ENCODE peak calls at places on chromosome 11, in six cellular contexts. Z is cardiac muscle cell; D is kidney tubule cell; E is stimulated activated CD4-positive, alpha-beta T cell treated with anti-CD3 and anti-CD28 coated beads, Interleukin-15, amount 100 ng/mL, for 1 hour; N is BE2C; S is activated naive CD8-positive, alpha-beta T cell treated with anti-CD3 and anti-CD28 coated beads, Interleukin-2, amount 50 U/mL, for 24 hours. U is an unnamed sample.

GRCh38 chr11:128965485-128965884 is 22.8 kb upstream of the TP53AIP1 start:
- DNase-seq in Z (no peak), D (no peak), E (no peak), N (no peak), S (no peak), U (no peak)

GRCh38 chr11:17686185-17686980 is 33.0 kb upstream of the MYOD1 start:
- DNase-seq in Z (no peak), D (no peak), E (no peak), N (peak; percentile 81), S (no peak), U (no peak)

GRCh38 chr11:2652362-2652761 is 47.4 kb downstream of the KCNQ1OT1 start:
- DNase-seq in Z (no peak), D (no peak), E (no peak), N (no peak), S (no peak), U (no peak)

GRCh38 chr11:107538239-107538638 is 27.3 kb downstream of the ALKBH8 start:
- DNase-seq in Z (no peak), D (no peak), E (no peak), N (no peak), S (no peak), U (no peak)

GRCh38 chr11:45654242-45654641 is 11.2 kb downstream of the CHST1 start:
- DNase-seq in Z (no peak), D (no peak), E (no peak), N (no peak), S (no peak), U (no peak)

GRCh38 chr11:95277868-95278267 is 46.9 kb upstream of the SESN3 start:
- DNase-seq in Z (no peak), D (no peak), E (no peak), N (no peak), S (no peak), U (no peak)

GRCh38 chr11:10022764-10023163 is 271.3 kb downstream of the SBF2 start:
- DNase-seq in Z (no peak), D (no peak), E (no peak), N (no peak), S (no peak), U (peak; percentile 32)

GRCh38 chr11:64577202-64577601 is 13.8 kb upstream of the SLC22A12 start:
- DNase-seq in Z (no peak), D (no peak), E (no peak), N (no peak), S (no peak), U (no peak)

GRCh38 chr11:73175551-73176144 is 33.5 kb upstream of the FCHSD2 start:
- DNase-seq in Z (peak; percentile 41), D (no peak), E (no peak), N (no peak), S (no peak), U (no peak)

GRCh38 chr11:12606597-12606996 is 67.6 kb upstream of the TEAD1 start:
- DNase-seq in Z (no peak), D (peak; percentile 47), E (no peak), N (no peak), S (no peak), U (peak; percentile 91)

GRCh38 chr11:74532496-74533246 is 39.1 kb upstream of the LIPT2 start:
- DNase-seq in Z (no peak), D (peak; percentile 79), E (no peak), N (no peak), S (no peak), U (no peak)

GRCh38 chr11:104163100-104164027 is 583 bp downstream of the PDGFD start:
- DNase-seq in Z (peak; percentile 59), D (peak; percentile 42), E (no peak), N (no peak), S (no peak), U (no peak)

GRCh38 chr11:11148104-11148509 is 204.9 kb downstream of the CSNK2A3 start:
- DNase-seq in Z (peak; percentile 25), D (peak; percentile 93), E (no peak), N (no peak), S (peak; percentile 10), U (peak; percentile 93)

GRCh38 chr11:107017433-107018227 is 646 bp downstream of the GUCY1A2 start:
- DNase-seq in Z (peak; percentile 73), D (peak; percentile 51), E (no peak), N (peak; percentile 57), S (peak; percentile 14), U (no peak)

GRCh38 chr11:128920651-128921050 is 22.0 kb downstream of the TP53AIP1 start:
- DNase-seq in Z (no peak), D (no peak), E (no peak), N (no peak), S (no peak), U (no peak)

GRCh38 chr11:12303431-12304149 is 73.8 kb upstream of the PARVA start:
- DNase-seq in Z (no peak), D (no peak), E (no peak), N (no peak), S (no peak), U (no peak)

GRCh38 chr11:111449158-111449557 is 63.0 kb downstream of the BTG4 start:
- DNase-seq in Z (no peak), D (no peak), E (no peak), N (no peak), S (no peak), U (no peak)

GRCh38 chr11:78354741-78355705 is 62.6 kb downstream of the GAB2 start:
- DNase-seq in Z (no peak), D (no peak), E (no peak), N (peak; percentile 32), S (no peak), U (no peak)

GRCh38 chr11:78564037-78564888 is 10.4 kb downstream of the NARS2 start:
- DNase-seq in Z (peak; percentile 74), D (peak; percentile 65), E (no peak), N (peak; percentile 61), S (peak; percentile 22), U (no peak)

GRCh38 chr11:69985331-69985653 is 92.8 kb upstream of the ANO1 start:
- DNase-seq in Z (no peak), D (no peak), E (no peak), N (no peak), S (no peak), U (no peak)

GRCh38 chr11:45323598-45324249 is 37.6 kb upstream of the SYT13 start:
- DNase-seq in Z (no peak), D (no peak), E (no peak), N (no peak), S (no peak), U (no peak)

GRCh38 chr11:85746640-85747039 is 60.6 kb upstream of the CCDC89 start:
- DNase-seq in Z (no peak), D (no peak), E (no peak), N (no peak), S (no peak), U (no peak)

GRCh38 chr11:118715245-118715807 is 35.9 kb upstream of the TREH start:
- DNase-seq in Z (peak; percentile 10), D (no peak), E (no peak), N (no peak), S (no peak), U (no peak)

GRCh38 chr11:34345991-34346480 is 11.8 kb downstream of the ABTB2 start:
- DNase-seq in Z (peak; percentile 43), D (peak; percentile 46), E (no peak), N (no peak), S (no peak), U (no peak)

GRCh38 chr11:18495268-18495667 is 31.5 kb downstream of the TSG101 start:
- DNase-seq in Z (no peak), D (no peak), E (no peak), N (no peak), S (no peak), U (no peak)

GRCh38 chr11:112797653-112798293 is 163.4 kb upstream of the NCAM1 start:
- DNase-seq in Z (no peak), D (peak; percentile 54), E (no peak), N (peak; percentile 76), S (peak; percentile 8), U (peak; percentile 9)

GRCh38 chr11:130771708-130772107 is 144.6 kb downstream of the SNX19 start:
- DNase-seq in Z (no peak), D (no peak), E (no peak), N (no peak), S (no peak), U (peak; percentile 65)

GRCh38 chr11:64028398-64029115 is 7.2 kb upstream of the FLRT1 start:
- DNase-seq in Z (peak; percentile 89), D (peak; percentile 9), E (no peak), N (peak; percentile 46), S (peak; percentile 12), U (no peak)

GRCh38 chr11:93089474-93090102 is 108.2 kb downstream of the SLC36A4 start:
- DNase-seq in Z (peak; percentile 21), D (peak; percentile 63), E (no peak), N (peak; percentile 14), S (no peak), U (peak; percentile 31)

GRCh38 chr11:128432926-128433325 is 154.4 kb downstream of the ETS1 start:
- DNase-seq in Z (no peak), D (no peak), E (no peak), N (no peak), S (no peak), U (no peak)

GRCh38 chr11:705646-706438 is at the start of gene EPS8L2:
- DNase-seq in Z (no peak), D (peak; percentile 84), E (no peak), N (no peak), S (no peak), U (no peak)

GRCh38 chr11:30326911-30327310 is 4.0 kb downstream of the ARL14EP start:
- DNase-seq in Z (no peak), D (no peak), E (no peak), N (no peak), S (no peak), U (no peak)

GRCh38 chr11:61959026-61959608 is 8.3 kb downstream of the FTH1 start:
- DNase-seq in Z (no peak), D (no peak), E (no peak), N (no peak), S (no peak), U (no peak)